ENCODE peak calls at places on chromosome 21, in seven cellular contexts. One of them, this sample, is unnamed. For H3K36me3, the result is how much of the 10 kb centered on the place peaks cover.

GRCh38 chr21:16002872-16003466 is 273.2 kb downstream of the USP25 start:
- DNase-seq in IMR-90: peak
- DNase-seq in left lung: no peak
- DNase-seq in BJ: no peak
- DNase-seq in tibial artery: no peak
- DNase-seq in Caco-2: no peak
- DNase-seq in brain microvascular endothelial cell: peak
- DNase-seq in this sample: no peak

GRCh38 chr21:15759469-15759868 is 29.7 kb downstream of the USP25 start:
- DNase-seq in tibial artery: no peak
- DNase-seq in left lung: no peak
- DNase-seq in Caco-2: no peak
- DNase-seq in brain microvascular endothelial cell: no peak
- DNase-seq in IMR-90: no peak
- DNase-seq in BJ: no peak
- DNase-seq in this sample: no peak

GRCh38 chr21:18529253-18529652 is 125.7 kb upstream of the TMPRSS15 start:
- DNase-seq in Caco-2: no peak
- DNase-seq in BJ: no peak
- DNase-seq in IMR-90: no peak
- DNase-seq in left lung: no peak
- DNase-seq in tibial artery: no peak
- DNase-seq in brain microvascular endothelial cell: peak
- DNase-seq in this sample: peak

GRCh38 chr21:42219606-42220137 is 732 bp downstream of the ABCG1 start:
- DNase-seq in left lung: no peak
- DNase-seq in Caco-2: no peak
- DNase-seq in tibial artery: no peak
- DNase-seq in brain microvascular endothelial cell: no peak
- DNase-seq in BJ: no peak
- DNase-seq in IMR-90: peak
- DNase-seq in this sample: no peak

GRCh38 chr21:38448619-38449186 is 49.6 kb downstream of the ERG start:
- DNase-seq in BJ: no peak
- DNase-seq in left lung: no peak
- DNase-seq in tibial artery: no peak
- DNase-seq in Caco-2: no peak
- DNase-seq in IMR-90: no peak
- DNase-seq in brain microvascular endothelial cell: no peak
- DNase-seq in this sample: no peak

GRCh38 chr21:15076730-15077129 is 11.9 kb upstream of the NRIP1 start:
- DNase-seq in BJ: no peak
- DNase-seq in brain microvascular endothelial cell: no peak
- DNase-seq in IMR-90: no peak
- DNase-seq in tibial artery: no peak
- DNase-seq in left lung: no peak
- DNase-seq in Caco-2: no peak
- DNase-seq in this sample: no peak

GRCh38 chr21:29189358-29189757 is 58.9 kb downstream of the MAP3K7CL start:
- DNase-seq in Caco-2: no peak
- DNase-seq in IMR-90: peak
- DNase-seq in BJ: no peak
- DNase-seq in tibial artery: no peak
- DNase-seq in left lung: no peak
- DNase-seq in brain microvascular endothelial cell: no peak
- DNase-seq in this sample: no peak

GRCh38 chr21:45971487-45972352 is 9.8 kb upstream of the COL6A1 start:
- DNase-seq in IMR-90: peak
- DNase-seq in BJ: peak
- DNase-seq in left lung: no peak
- DNase-seq in tibial artery: peak
- DNase-seq in brain microvascular endothelial cell: no peak
- DNase-seq in Caco-2: no peak
- DNase-seq in this sample: no peak

GRCh38 chr21:15559612-15560011 is 170.2 kb upstream of the USP25 start:
- DNase-seq in BJ: no peak
- DNase-seq in tibial artery: no peak
- DNase-seq in brain microvascular endothelial cell: no peak
- DNase-seq in Caco-2: no peak
- DNase-seq in IMR-90: no peak
- DNase-seq in left lung: no peak
- DNase-seq in this sample: no peak

GRCh38 chr21:39120876-39121599 is 62.2 kb downstream of the PSMG1 start:
- DNase-seq in left lung: no peak
- DNase-seq in brain microvascular endothelial cell: no peak
- DNase-seq in BJ: no peak
- DNase-seq in Caco-2: no peak
- DNase-seq in tibial artery: no peak
- DNase-seq in IMR-90: no peak
- DNase-seq in this sample: no peak

GRCh38 chr21:46097826-46098286 is at the start of gene COL6A2:
- DNase-seq in BJ: no peak
- DNase-seq in IMR-90: peak
- DNase-seq in Caco-2: peak
- DNase-seq in left lung: peak
- DNase-seq in brain microvascular endothelial cell: peak
- DNase-seq in tibial artery: peak
- DNase-seq in this sample: no peak

GRCh38 chr21:16522512-16522911 is 792.7 kb downstream of the USP25 start:
- DNase-seq in brain microvascular endothelial cell: no peak
- DNase-seq in BJ: peak
- DNase-seq in left lung: no peak
- DNase-seq in Caco-2: no peak
- DNase-seq in tibial artery: no peak
- DNase-seq in IMR-90: peak
- DNase-seq in this sample: no peak

GRCh38 chr21:42784276-42784675 is 95.1 kb downstream of the WDR4 start:
- DNase-seq in IMR-90: no peak
- DNase-seq in BJ: no peak
- DNase-seq in Caco-2: no peak
- DNase-seq in brain microvascular endothelial cell: no peak
- DNase-seq in tibial artery: no peak
- DNase-seq in left lung: no peak
- DNase-seq in this sample: no peak

GRCh38 chr21:42593007-42593814 is 60.2 kb upstream of the PDE9A start:
- DNase-seq in left lung: peak
- DNase-seq in BJ: no peak
- DNase-seq in IMR-90: peak
- DNase-seq in brain microvascular endothelial cell: peak
- DNase-seq in Caco-2: peak
- DNase-seq in tibial artery: no peak
- DNase-seq in this sample: no peak

GRCh38 chr21:42807938-42808613 is 71.3 kb downstream of the WDR4 start:
- DNase-seq in IMR-90: no peak
- DNase-seq in Caco-2: no peak
- DNase-seq in BJ: no peak
- DNase-seq in tibial artery: no peak
- DNase-seq in brain microvascular endothelial cell: no peak
- DNase-seq in left lung: no peak
- DNase-seq in this sample: no peak

GRCh38 chr21:15219866-15220265 is 155.1 kb upstream of the NRIP1 start:
- DNase-seq in left lung: no peak
- DNase-seq in brain microvascular endothelial cell: no peak
- DNase-seq in BJ: no peak
- DNase-seq in IMR-90: no peak
- DNase-seq in Caco-2: no peak
- DNase-seq in tibial artery: no peak
- DNase-seq in this sample: no peak

GRCh38 chr21:38897532-38898421 is 92.0 kb downstream of the ETS2 start:
- DNase-seq in brain microvascular endothelial cell: no peak
- DNase-seq in tibial artery: no peak
- DNase-seq in left lung: no peak
- DNase-seq in Caco-2: no peak
- DNase-seq in BJ: no peak
- DNase-seq in IMR-90: no peak
- DNase-seq in this sample: no peak

GRCh38 chr21:20451051-20451450 is 547.2 kb upstream of the NCAM2 start:
- DNase-seq in brain microvascular endothelial cell: no peak
- DNase-seq in left lung: no peak
- DNase-seq in tibial artery: no peak
- DNase-seq in BJ: no peak
- DNase-seq in Caco-2: no peak
- DNase-seq in IMR-90: no peak
- DNase-seq in this sample: no peak

GRCh38 chr21:15050588-15051377 is 14.0 kb downstream of the NRIP1 start:
- DNase-seq in Caco-2: no peak
- DNase-seq in tibial artery: no peak
- DNase-seq in brain microvascular endothelial cell: no peak
- DNase-seq in BJ: no peak
- DNase-seq in left lung: no peak
- DNase-seq in IMR-90: no peak
- DNase-seq in this sample: no peak

GRCh38 chr21:36403713-36404112 is 18.5 kb downstream of the CHAF1B start:
- DNase-seq in brain microvascular endothelial cell: no peak
- DNase-seq in tibial artery: no peak
- DNase-seq in IMR-90: no peak
- DNase-seq in left lung: no peak
- DNase-seq in BJ: no peak
- DNase-seq in Caco-2: no peak
- DNase-seq in this sample: no peak

GRCh38 chr21:41171210-41171609 is 3.2 kb downstream of the BACE2 start:
- DNase-seq in brain microvascular endothelial cell: no peak
- DNase-seq in tibial artery: peak
- DNase-seq in left lung: peak
- DNase-seq in BJ: no peak
- DNase-seq in IMR-90: no peak
- DNase-seq in Caco-2: no peak
- DNase-seq in this sample: peak
- H3K4me3 ChIP-seq in brain microvascular endothelial cell: no peak
- H3K4me3 ChIP-seq in tibial artery: peak
- H3K4me3 ChIP-seq in left lung: no peak
- H3K4me3 ChIP-seq in BJ: no peak
- H3K4me3 ChIP-seq in IMR-90: no peak
- H3K4me3 ChIP-seq in Caco-2: no peak
- H3K4me3 ChIP-seq in this sample: no peak

DNA sequence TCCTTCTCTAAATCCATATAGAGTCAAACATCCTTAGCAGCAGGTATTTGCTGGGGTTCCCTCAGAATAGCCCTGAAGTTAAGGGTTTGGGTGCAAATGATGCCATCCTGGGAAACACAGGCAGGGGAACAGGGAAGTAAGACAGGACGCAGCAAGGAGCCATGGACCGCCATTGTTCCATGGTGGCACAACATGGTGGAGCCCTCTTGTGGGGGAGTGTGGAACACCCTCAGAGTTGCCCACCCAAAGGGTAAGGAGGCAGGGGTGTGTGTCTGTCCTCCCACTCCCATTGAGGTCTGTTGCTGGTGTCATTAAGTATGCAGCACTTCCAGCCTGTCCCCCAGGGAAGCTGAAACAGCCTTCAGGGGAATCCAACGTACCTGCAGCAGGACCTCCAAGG is 20.4 kb upstream of the RCAN1 start:
- DNase-seq in IMR-90: no peak
- DNase-seq in tibial artery: no peak
- DNase-seq in brain microvascular endothelial cell: no peak
- DNase-seq in BJ: no peak
- DNase-seq in left lung: no peak
- DNase-seq in Caco-2: no peak
- DNase-seq in this sample: no peak
- TF ChIP-seq CTCF in IMR-90: peak
- TF ChIP-seq CTCF in tibial artery: no peak
- TF ChIP-seq CTCF in brain microvascular endothelial cell: peak
- TF ChIP-seq CTCF in BJ: peak
- TF ChIP-seq CTCF in left lung: no peak
- TF ChIP-seq CTCF in Caco-2: peak
- TF ChIP-seq CTCF in this sample: peak

GRCh38 chr21:44907225-44907965 is 13.3 kb downstream of the ITGB2 start:
- DNase-seq in left lung: no peak
- DNase-seq in IMR-90: no peak
- DNase-seq in BJ: no peak
- DNase-seq in tibial artery: peak
- DNase-seq in brain microvascular endothelial cell: no peak
- DNase-seq in Caco-2: no peak
- DNase-seq in this sample: no peak

GRCh38 chr21:44903689-44904088 is 17.0 kb downstream of the ITGB2 start:
- DNase-seq in left lung: no peak
- DNase-seq in Caco-2: no peak
- DNase-seq in IMR-90: no peak
- DNase-seq in brain microvascular endothelial cell: no peak
- DNase-seq in BJ: no peak
- DNase-seq in tibial artery: no peak
- DNase-seq in this sample: no peak

GRCh38 chr21:44905016-44905724 is 15.5 kb downstream of the ITGB2 start:
- DNase-seq in brain microvascular endothelial cell: no peak
- DNase-seq in Caco-2: no peak
- DNase-seq in BJ: no peak
- DNase-seq in IMR-90: no peak
- DNase-seq in left lung: no peak
- DNase-seq in tibial artery: no peak
- DNase-seq in this sample: no peak

GRCh38 chr21:44904141-44904923 is 16.4 kb downstream of the ITGB2 start:
- DNase-seq in tibial artery: no peak
- DNase-seq in left lung: no peak
- DNase-seq in brain microvascular endothelial cell: no peak
- DNase-seq in IMR-90: no peak
- DNase-seq in Caco-2: no peak
- DNase-seq in BJ: no peak
- DNase-seq in this sample: no peak

GRCh38 chr21:44905725-44906084 is 15.0 kb downstream of the ITGB2 start:
- DNase-seq in Caco-2: no peak
- DNase-seq in tibial artery: no peak
- DNase-seq in brain microvascular endothelial cell: no peak
- DNase-seq in IMR-90: no peak
- DNase-seq in BJ: no peak
- DNase-seq in left lung: no peak
- DNase-seq in this sample: no peak
- H3K36me3 ChIP-seq in Caco-2: under half
- H3K36me3 ChIP-seq in tibial artery: under half
- H3K36me3 ChIP-seq in brain microvascular endothelial cell: under half
- H3K36me3 ChIP-seq in IMR-90: under half
- H3K36me3 ChIP-seq in BJ: under half
- H3K36me3 ChIP-seq in left lung: under half
- H3K36me3 ChIP-seq in this sample: under half

GRCh38 chr21:33205476-33205875 is 24.3 kb upstream of the IFNAR2 start:
- DNase-seq in left lung: no peak
- DNase-seq in IMR-90: no peak
- DNase-seq in Caco-2: no peak
- DNase-seq in brain microvascular endothelial cell: no peak
- DNase-seq in BJ: no peak
- DNase-seq in tibial artery: no peak
- DNase-seq in this sample: no peak
- H3K4me3 ChIP-seq in left lung: no peak
- H3K4me3 ChIP-seq in IMR-90: no peak
- H3K4me3 ChIP-seq in Caco-2: no peak
- H3K4me3 ChIP-seq in brain microvascular endothelial cell: no peak
- H3K4me3 ChIP-seq in BJ: no peak
- H3K4me3 ChIP-seq in tibial artery: no peak
- H3K4me3 ChIP-seq in this sample: no peak

GRCh38 chr21:26736449-26736848 is 108.8 kb downstream of the ADAMTS1 start:
- DNase-seq in Caco-2: no peak
- DNase-seq in tibial artery: no peak
- DNase-seq in BJ: no peak
- DNase-seq in IMR-90: no peak
- DNase-seq in brain microvascular endothelial cell: no peak
- DNase-seq in left lung: no peak
- DNase-seq in this sample: no peak

GRCh38 chr21:26732442-26733221 is 112.6 kb downstream of the ADAMTS1 start:
- DNase-seq in Caco-2: no peak
- DNase-seq in BJ: no peak
- DNase-seq in tibial artery: no peak
- DNase-seq in brain microvascular endothelial cell: peak
- DNase-seq in IMR-90: peak
- DNase-seq in left lung: no peak
- DNase-seq in this sample: peak
- TF ChIP-seq CTCF in Caco-2: peak
- TF ChIP-seq CTCF in BJ: peak
- TF ChIP-seq CTCF in tibial artery: peak
- TF ChIP-seq CTCF in brain microvascular endothelial cell: peak
- TF ChIP-seq CTCF in IMR-90: peak
- TF ChIP-seq CTCF in left lung: peak
- TF ChIP-seq CTCF in this sample: peak

This sample was measured in kidney epithelial cell.